ENCODE peak calls at places on chromosomes 2 and 18, in four cellular contexts. R is ovary, C is OCI-LY7, Q is NB4. V is an unnamed sample.

GRCh38 chr2:50856112-50856511 is 175.8 kb downstream of the NRXN1 start:
- DNase-seq in R (no peak), C (no peak), Q (no peak), V (no peak)

GRCh38 chr2:26899500-26900164 is 51.7 kb downstream of the DPYSL5 start:
- DNase-seq in R (no peak), C (no peak), Q (no peak), V (no peak)

GRCh38 chr2:20381457-20381856 is 30.8 kb upstream of the PUM2 start:
- DNase-seq in R (no peak), C (no peak), Q (no peak), V (no peak)

GRCh38 chr2:99184811-99185210 is 3.8 kb downstream of the MRPL30 start:
- DNase-seq in R (no peak), C (no peak), Q (no peak), V (no peak)

GRCh38 chr18:79983253-79983652 is 5.1 kb downstream of the TXNL4A start:
- DNase-seq in R (no peak), C (no peak), Q (no peak), V (no peak)

GRCh38 chr18:23137093-23137640 is 1.9 kb downstream of the CABLES1 start:
- DNase-seq in R (no peak), C (peak; percentile 39), Q (peak; percentile 66), V (peak; percentile 45)

GRCh38 chr2:22999951-23000350 is 385.0 kb upstream of the KLHL29 start:
- DNase-seq in R (no peak), C (no peak), Q (no peak), V (no peak)

GRCh38 chr2:225998653-225999052 is 599.1 kb downstream of the NYAP2 start:
- DNase-seq in R (no peak), C (no peak), Q (no peak), V (no peak)

GRCh38 chr2:27264753-27265535 is 2.1 kb upstream of the SLC30A3 start:
- DNase-seq in R (peak; percentile 43), C (peak; percentile 71), Q (peak; percentile 68), V (peak; percentile 74)

GRCh38 chr2:40169430-40169829 is 282.5 kb downstream of the SLC8A1 start:
- DNase-seq in R (no peak), C (no peak), Q (no peak), V (no peak)

GRCh38 chr2:68255736-68256450 is 3.6 kb upstream of the PPP3R1 start:
- DNase-seq in R (no peak), C (no peak), Q (no peak), V (no peak)

GRCh38 chr2:2134037-2134436 is 197.0 kb downstream of the MYT1L start:
- DNase-seq in R (no peak), C (no peak), Q (no peak), V (no peak)
- TF ChIP-seq CTCF in R (no peak), C (no peak), Q (no peak), V (no peak)

GRCh38 chr2:232522855-232523681 is 2.9 kb downstream of the PRSS56 start:
- DNase-seq in R (no peak), C (no peak), Q (no peak), V (no peak)
- H3K4me3 ChIP-seq in R (no peak overlapping the region), C (no peak overlapping the region), Q (no peak overlapping the region), V (no peak overlapping the region)

GRCh38 chr2:231362785-231363184 is 32.7 kb upstream of the B3GNT7 start:
- DNase-seq in R (no peak), C (no peak), Q (peak; percentile 56), V (no peak)

GRCh38 chr2:231359948-231360347 is 35.6 kb upstream of the B3GNT7 start:
- DNase-seq in R (peak; percentile 5), C (no peak), Q (no peak), V (no peak)

GRCh38 chr2:231360401-231360800 is 35.1 kb upstream of the B3GNT7 start:
- DNase-seq in R (no peak), C (peak; percentile 16), Q (no peak), V (no peak)

GRCh38 chr2:231360881-231361294 is 34.6 kb upstream of the B3GNT7 start:
- DNase-seq in R (no peak), C (no peak), Q (peak; percentile 80), V (no peak)

GRCh38 chr2:231361701-231362588 is 33.6 kb upstream of the B3GNT7 start:
- DNase-seq in R (no peak), C (peak; percentile 76), Q (peak; percentile 94), V (peak; percentile 68)
- TF ChIP-seq CTCF in R (no peak), C (peak; percentile 61), Q (peak; percentile 54), V (peak; percentile 25)

DNA sequence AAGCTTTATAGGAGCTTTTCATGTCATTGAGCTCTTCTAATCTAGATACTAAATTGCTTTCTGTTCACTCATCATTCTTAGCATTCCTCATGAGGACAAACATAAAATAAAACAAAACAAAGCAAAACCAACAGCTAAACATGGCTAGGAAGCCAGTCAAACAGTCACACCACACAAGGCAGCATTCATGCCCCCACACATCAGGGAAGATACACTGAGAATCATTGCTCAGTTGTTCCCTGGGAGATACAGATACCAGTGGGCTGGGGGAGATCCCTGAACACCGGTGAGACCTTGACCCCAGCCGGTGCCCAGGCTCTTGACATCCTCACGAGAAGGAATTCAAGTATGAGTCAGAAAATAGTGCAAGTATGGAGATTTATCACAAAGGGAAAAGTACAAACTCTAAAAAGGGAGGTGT is 177.9 kb upstream of the ARL4C start:
- DNase-seq in R (no peak), C (no peak), Q (no peak), V (no peak)
- H3K4me3 ChIP-seq in R (no peak overlapping the region), C (no peak overlapping the region), Q (no peak overlapping the region), V (no peak overlapping the region)

GRCh38 chr2:12047761-12048160 is 301.3 kb downstream of the LPIN1 start:
- DNase-seq in R (no peak), C (peak; percentile 66), Q (no peak), V (peak; percentile 33)

GRCh38 chr2:12052771-12053170 is 306.3 kb downstream of the LPIN1 start:
- DNase-seq in R (no peak), C (no peak), Q (peak; percentile 26), V (no peak)

GRCh38 chr2:12048551-12048950 is 302.1 kb downstream of the LPIN1 start:
- DNase-seq in R (no peak), C (peak; percentile 86), Q (peak; percentile 65), V (peak; percentile 57)

GRCh38 chr2:12051831-12052230 is 305.4 kb downstream of the LPIN1 start:
- DNase-seq in R (no peak), C (no peak), Q (peak; percentile 24), V (no peak)

DNA sequence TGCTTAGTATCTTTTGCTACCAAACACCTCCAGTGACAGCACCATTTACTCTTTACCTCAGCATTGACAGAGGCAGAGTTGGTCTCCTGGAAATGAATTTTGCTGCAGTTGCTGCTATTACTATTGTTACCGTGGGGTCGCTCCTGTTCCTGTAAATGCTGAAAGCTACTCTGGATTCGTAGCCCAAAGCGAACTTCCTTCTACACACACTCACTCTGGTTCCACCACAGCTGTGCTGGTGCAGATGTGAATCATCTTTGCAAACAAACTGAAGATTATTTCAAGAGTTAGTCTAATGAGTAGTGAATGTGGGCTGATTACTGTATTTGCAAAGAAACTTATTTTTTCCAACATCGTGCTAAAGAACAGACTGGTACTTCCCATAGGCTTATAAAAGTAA is 303.9 kb downstream of the LPIN1 start:
- DNase-seq in R (no peak), C (peak; percentile 84), Q (peak; percentile 92), V (peak; percentile 80)
- TF ChIP-seq CTCF in R (no peak), C (peak; percentile 77), Q (peak; percentile 50), V (peak; percentile 20)

DNA sequence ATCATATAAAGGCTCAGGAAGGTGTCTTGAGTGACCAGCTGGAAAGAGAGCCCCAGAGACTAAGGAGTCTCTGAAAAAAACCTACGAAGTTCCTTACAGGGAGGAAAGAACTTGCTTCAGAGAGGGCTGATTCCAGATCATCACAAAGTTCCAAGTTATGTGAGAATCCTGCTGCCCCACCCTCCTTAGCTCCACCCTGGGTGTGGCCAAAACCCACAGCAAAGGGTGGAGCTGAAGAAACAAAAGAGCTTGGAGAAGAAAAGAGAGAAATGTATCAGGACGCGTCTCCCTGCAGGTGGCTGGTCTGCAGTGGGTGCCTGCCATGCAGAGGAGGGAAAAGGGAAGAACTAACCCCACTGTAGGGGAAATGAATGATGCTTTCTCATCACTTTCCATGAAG is 32.8 kb upstream of the ZNF396 start:
- DNase-seq in R (no peak), C (no peak), Q (no peak), V (no peak)
- H3K4me3 ChIP-seq in R (no peak overlapping the region), C (no peak overlapping the region), Q (no peak overlapping the region), V (no peak overlapping the region)

DNA sequence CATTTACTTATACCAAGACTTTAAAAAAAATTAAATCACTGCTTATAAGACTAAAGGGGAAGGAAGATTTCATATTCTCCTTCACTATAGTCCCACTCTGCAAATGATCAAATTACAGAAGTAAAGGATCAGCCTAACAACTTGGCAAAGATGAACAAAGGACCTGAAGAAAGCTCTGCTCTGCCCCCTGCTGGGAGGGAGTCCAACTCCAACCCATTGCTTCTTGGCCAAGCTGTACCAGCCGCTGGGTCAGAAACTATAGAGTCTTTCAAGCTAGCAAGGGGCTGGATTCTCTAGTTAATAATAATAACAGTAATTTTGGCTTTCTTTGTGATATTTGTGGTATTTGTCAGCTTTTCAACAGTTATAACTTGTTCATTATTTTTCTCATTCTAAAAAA is 927.0 kb upstream of the CRIM1 start:
- DNase-seq in R (no peak), C (peak; percentile 32), Q (peak; percentile 62), V (peak; percentile 47)
- TF ChIP-seq CTCF in R (no peak), C (peak; percentile 82), Q (peak; percentile 84), V (peak; percentile 64)

GRCh38 chr2:33060405-33060804 is 113.7 kb downstream of the LTBP1 start:
- DNase-seq in R (no peak), C (no peak), Q (no peak), V (no peak)
- H3K4me3 ChIP-seq in R (no peak overlapping the region), C (peak overlapping the region; percentile 54), Q (no peak overlapping the region), V (no peak overlapping the region)

V was measured in GM12865.